ENCODE peak calls at places on chromosomes 3 and 15, in eight cellular contexts. One of them, this sample, is unnamed.

GRCh38 chr15:31228980-31229826 is 97.4 kb upstream of the KLF13 start:
- DNase-seq in brain microvascular endothelial cell: no peak
- DNase-seq in pons: no peak
- DNase-seq in HS-5: no peak
- DNase-seq in non-pigmented ciliary epithelial cell: no peak
- DNase-seq in fibroblast of the aortic adventitia: no peak
- DNase-seq in EL: no peak
- DNase-seq in activated T-helper 1 cell treated with Interleukin-2 at 50 U/mL for 16 hours: no peak
- DNase-seq in this sample: no peak

GRCh38 chr3:169241928-169242751 is 421.4 kb downstream of the MECOM start:
- DNase-seq in fibroblast of the aortic adventitia: peak
- DNase-seq in non-pigmented ciliary epithelial cell: no peak
- DNase-seq in HS-5: peak
- DNase-seq in brain microvascular endothelial cell: peak
- DNase-seq in activated T-helper 1 cell treated with Interleukin-2 at 50 U/mL for 16 hours: no peak
- DNase-seq in EL: peak
- DNase-seq in pons: peak
- DNase-seq in this sample: peak

GRCh38 chr3:4709336-4709735 is 216.2 kb downstream of the ITPR1 start:
- DNase-seq in non-pigmented ciliary epithelial cell: no peak
- DNase-seq in brain microvascular endothelial cell: no peak
- DNase-seq in fibroblast of the aortic adventitia: peak
- DNase-seq in HS-5: no peak
- DNase-seq in pons: no peak
- DNase-seq in EL: peak
- DNase-seq in activated T-helper 1 cell treated with Interleukin-2 at 50 U/mL for 16 hours: no peak
- DNase-seq in this sample: peak

GRCh38 chr3:112770026-112770626 is 76.5 kb downstream of the CD200R1L start:
- DNase-seq in fibroblast of the aortic adventitia: peak
- DNase-seq in pons: no peak
- DNase-seq in activated T-helper 1 cell treated with Interleukin-2 at 50 U/mL for 16 hours: no peak
- DNase-seq in HS-5: no peak
- DNase-seq in non-pigmented ciliary epithelial cell: peak
- DNase-seq in EL: peak
- DNase-seq in brain microvascular endothelial cell: peak
- DNase-seq in this sample: peak

GRCh38 chr3:46908294-46908985 is 30.9 kb downstream of the PTH1R start:
- DNase-seq in EL: peak
- DNase-seq in brain microvascular endothelial cell: peak
- DNase-seq in pons: no peak
- DNase-seq in HS-5: no peak
- DNase-seq in fibroblast of the aortic adventitia: peak
- DNase-seq in non-pigmented ciliary epithelial cell: peak
- DNase-seq in activated T-helper 1 cell treated with Interleukin-2 at 50 U/mL for 16 hours: no peak
- DNase-seq in this sample: no peak

GRCh38 chr15:23565395-23566069 is at the start of gene MKRN3:
- DNase-seq in non-pigmented ciliary epithelial cell: peak
- DNase-seq in fibroblast of the aortic adventitia: peak
- DNase-seq in HS-5: peak
- DNase-seq in pons: peak
- DNase-seq in activated T-helper 1 cell treated with Interleukin-2 at 50 U/mL for 16 hours: peak
- DNase-seq in brain microvascular endothelial cell: no peak
- DNase-seq in EL: peak
- DNase-seq in this sample: no peak

GRCh38 chr3:177106184-177106583 is 91.1 kb downstream of the TBL1XR1 start:
- DNase-seq in non-pigmented ciliary epithelial cell: no peak
- DNase-seq in brain microvascular endothelial cell: no peak
- DNase-seq in EL: no peak
- DNase-seq in fibroblast of the aortic adventitia: no peak
- DNase-seq in HS-5: no peak
- DNase-seq in pons: no peak
- DNase-seq in activated T-helper 1 cell treated with Interleukin-2 at 50 U/mL for 16 hours: no peak
- DNase-seq in this sample: no peak

GRCh38 chr3:136070334-136070733 is 104.8 kb downstream of the PPP2R3A start:
- DNase-seq in activated T-helper 1 cell treated with Interleukin-2 at 50 U/mL for 16 hours: no peak
- DNase-seq in pons: no peak
- DNase-seq in brain microvascular endothelial cell: peak
- DNase-seq in HS-5: peak
- DNase-seq in non-pigmented ciliary epithelial cell: peak
- DNase-seq in EL: peak
- DNase-seq in fibroblast of the aortic adventitia: peak
- DNase-seq in this sample: peak

GRCh38 chr15:65982941-65983340 is 113.7 kb downstream of the RAB11A start:
- DNase-seq in HS-5: no peak
- DNase-seq in non-pigmented ciliary epithelial cell: no peak
- DNase-seq in brain microvascular endothelial cell: no peak
- DNase-seq in EL: no peak
- DNase-seq in pons: no peak
- DNase-seq in activated T-helper 1 cell treated with Interleukin-2 at 50 U/mL for 16 hours: no peak
- DNase-seq in fibroblast of the aortic adventitia: no peak
- DNase-seq in this sample: no peak

GRCh38 chr3:128794067-128794768 is 68.2 kb downstream of the RAB7A start:
- DNase-seq in non-pigmented ciliary epithelial cell: peak
- DNase-seq in pons: no peak
- DNase-seq in HS-5: peak
- DNase-seq in fibroblast of the aortic adventitia: peak
- DNase-seq in activated T-helper 1 cell treated with Interleukin-2 at 50 U/mL for 16 hours: no peak
- DNase-seq in EL: peak
- DNase-seq in brain microvascular endothelial cell: peak
- DNase-seq in this sample: peak